ENCODE peak calls at places on chromosomes 2 and 18, in six cellular contexts. One of them, this sample, is unnamed.

GRCh38 chr18:56799756-56800155 is 148.6 kb downstream of the WDR7 start:
- DNase-seq in activated CD8-positive, alpha-beta memory T cell treated with anti-CD3 and anti-CD28 coated beads for 48 hours: no peak
- DNase-seq in left cardiac atrium: no peak
- DNase-seq in fibroblast of lung: peak; percentile 5
- DNase-seq in IMR-90: peak; percentile 34
- DNase-seq in activated T-helper 1 cell treated with Interleukin-2 at 50 U/mL for 16 hours: no peak
- DNase-seq in this sample: peak; percentile 48

GRCh38 chr2:230987137-230988020 is 8.5 kb upstream of the SPATA3 start:
- DNase-seq in activated CD8-positive, alpha-beta memory T cell treated with anti-CD3 and anti-CD28 coated beads for 48 hours: peak; percentile 86
- DNase-seq in activated T-helper 1 cell treated with Interleukin-2 at 50 U/mL for 16 hours: peak; percentile 68
- DNase-seq in fibroblast of lung: peak; percentile 58
- DNase-seq in left cardiac atrium: peak; percentile 85
- DNase-seq in IMR-90: peak; percentile 47
- DNase-seq in this sample: peak; percentile 70

GRCh38 chr2:65452150-65452895 is 19.9 kb upstream of the SPRED2 start:
- DNase-seq in activated CD8-positive, alpha-beta memory T cell treated with anti-CD3 and anti-CD28 coated beads for 48 hours: no peak
- DNase-seq in IMR-90: no peak
- DNase-seq in left cardiac atrium: no peak
- DNase-seq in fibroblast of lung: no peak
- DNase-seq in activated T-helper 1 cell treated with Interleukin-2 at 50 U/mL for 16 hours: no peak
- DNase-seq in this sample: no peak

GRCh38 chr2:48016620-48017019 is 110.3 kb upstream of the FBXO11 start:
- DNase-seq in fibroblast of lung: no peak
- DNase-seq in activated T-helper 1 cell treated with Interleukin-2 at 50 U/mL for 16 hours: no peak
- DNase-seq in activated CD8-positive, alpha-beta memory T cell treated with anti-CD3 and anti-CD28 coated beads for 48 hours: no peak
- DNase-seq in IMR-90: no peak
- DNase-seq in left cardiac atrium: no peak
- DNase-seq in this sample: no peak

GRCh38 chr18:58578835-58579560 is 49.9 kb downstream of the ALPK2 start:
- DNase-seq in left cardiac atrium: no peak
- DNase-seq in IMR-90: peak; percentile 88
- DNase-seq in activated CD8-positive, alpha-beta memory T cell treated with anti-CD3 and anti-CD28 coated beads for 48 hours: no peak
- DNase-seq in fibroblast of lung: peak; percentile 83
- DNase-seq in activated T-helper 1 cell treated with Interleukin-2 at 50 U/mL for 16 hours: no peak
- DNase-seq in this sample: peak; percentile 95

GRCh38 chr2:241393524-241394196 is 37.6 kb downstream of the FARP2 start:
- DNase-seq in IMR-90: no peak
- DNase-seq in left cardiac atrium: no peak
- DNase-seq in fibroblast of lung: no peak
- DNase-seq in activated T-helper 1 cell treated with Interleukin-2 at 50 U/mL for 16 hours: no peak
- DNase-seq in activated CD8-positive, alpha-beta memory T cell treated with anti-CD3 and anti-CD28 coated beads for 48 hours: no peak
- DNase-seq in this sample: no peak

GRCh38 chr2:164474873-164475272 is 146.4 kb downstream of the GRB14 start:
- DNase-seq in fibroblast of lung: no peak
- DNase-seq in IMR-90: no peak
- DNase-seq in left cardiac atrium: no peak
- DNase-seq in activated T-helper 1 cell treated with Interleukin-2 at 50 U/mL for 16 hours: no peak
- DNase-seq in activated CD8-positive, alpha-beta memory T cell treated with anti-CD3 and anti-CD28 coated beads for 48 hours: no peak
- DNase-seq in this sample: no peak

GRCh38 chr18:46071894-46072867 is at the start of gene PSTPIP2:
- DNase-seq in IMR-90: peak; percentile 54
- DNase-seq in left cardiac atrium: peak; percentile 73
- DNase-seq in activated T-helper 1 cell treated with Interleukin-2 at 50 U/mL for 16 hours: peak; percentile 48
- DNase-seq in fibroblast of lung: peak; percentile 55
- DNase-seq in activated CD8-positive, alpha-beta memory T cell treated with anti-CD3 and anti-CD28 coated beads for 48 hours: peak; percentile 45
- DNase-seq in this sample: peak; percentile 71

GRCh38 chr2:15388406-15389325 is 172.5 kb downstream of the NBAS start:
- DNase-seq in IMR-90: no peak
- DNase-seq in fibroblast of lung: no peak
- DNase-seq in activated T-helper 1 cell treated with Interleukin-2 at 50 U/mL for 16 hours: no peak
- DNase-seq in activated CD8-positive, alpha-beta memory T cell treated with anti-CD3 and anti-CD28 coated beads for 48 hours: no peak
- DNase-seq in left cardiac atrium: no peak
- DNase-seq in this sample: no peak

GRCh38 chr2:38076710-38077430 is 919 bp upstream of the CYP1B1 start:
- DNase-seq in left cardiac atrium: peak; percentile 89
- DNase-seq in activated T-helper 1 cell treated with Interleukin-2 at 50 U/mL for 16 hours: no peak
- DNase-seq in fibroblast of lung: peak; percentile 92
- DNase-seq in activated CD8-positive, alpha-beta memory T cell treated with anti-CD3 and anti-CD28 coated beads for 48 hours: peak; percentile 47
- DNase-seq in IMR-90: peak; percentile 90
- DNase-seq in this sample: peak; percentile 86

GRCh38 chr18:36354989-36355388 is 57.5 kb downstream of the FHOD3 start:
- DNase-seq in left cardiac atrium: no peak
- DNase-seq in fibroblast of lung: no peak
- DNase-seq in IMR-90: peak; percentile 81
- DNase-seq in activated CD8-positive, alpha-beta memory T cell treated with anti-CD3 and anti-CD28 coated beads for 48 hours: no peak
- DNase-seq in activated T-helper 1 cell treated with Interleukin-2 at 50 U/mL for 16 hours: no peak
- DNase-seq in this sample: peak; percentile 83

GRCh38 chr2:26011990-26012856 is 21.7 kb upstream of the RAB10 start:
- DNase-seq in left cardiac atrium: peak; percentile 67
- DNase-seq in IMR-90: peak; percentile 81
- DNase-seq in fibroblast of lung: peak; percentile 66
- DNase-seq in activated T-helper 1 cell treated with Interleukin-2 at 50 U/mL for 16 hours: no peak
- DNase-seq in activated CD8-positive, alpha-beta memory T cell treated with anti-CD3 and anti-CD28 coated beads for 48 hours: no peak
- DNase-seq in this sample: peak; percentile 72

GRCh38 chr18:32470136-32470712 is 458 bp downstream of the GAREM1 start:
- DNase-seq in fibroblast of lung: peak; percentile 24
- DNase-seq in left cardiac atrium: peak; percentile 52
- DNase-seq in IMR-90: peak; percentile 17
- DNase-seq in activated CD8-positive, alpha-beta memory T cell treated with anti-CD3 and anti-CD28 coated beads for 48 hours: no peak
- DNase-seq in activated T-helper 1 cell treated with Interleukin-2 at 50 U/mL for 16 hours: no peak
- DNase-seq in this sample: peak; percentile 13

GRCh38 chr2:27776696-27777095 is 5.2 kb downstream of the MRPL33 start:
- DNase-seq in IMR-90: no peak
- DNase-seq in activated T-helper 1 cell treated with Interleukin-2 at 50 U/mL for 16 hours: no peak
- DNase-seq in left cardiac atrium: no peak
- DNase-seq in fibroblast of lung: no peak
- DNase-seq in activated CD8-positive, alpha-beta memory T cell treated with anti-CD3 and anti-CD28 coated beads for 48 hours: no peak
- DNase-seq in this sample: peak; percentile 46

GRCh38 chr2:188853307-188853706 is 120.9 kb upstream of the COL3A1 start:
- DNase-seq in activated CD8-positive, alpha-beta memory T cell treated with anti-CD3 and anti-CD28 coated beads for 48 hours: no peak
- DNase-seq in IMR-90: peak; percentile 96
- DNase-seq in fibroblast of lung: peak; percentile 97
- DNase-seq in activated T-helper 1 cell treated with Interleukin-2 at 50 U/mL for 16 hours: no peak
- DNase-seq in left cardiac atrium: no peak
- DNase-seq in this sample: peak; percentile 93

GRCh38 chr2:157777425-157777824 is 98.7 kb downstream of the ACVR1 start:
- DNase-seq in activated CD8-positive, alpha-beta memory T cell treated with anti-CD3 and anti-CD28 coated beads for 48 hours: no peak
- DNase-seq in left cardiac atrium: peak; percentile 44
- DNase-seq in IMR-90: peak; percentile 69
- DNase-seq in fibroblast of lung: peak; percentile 82
- DNase-seq in activated T-helper 1 cell treated with Interleukin-2 at 50 U/mL for 16 hours: no peak
- DNase-seq in this sample: peak; percentile 65

GRCh38 chr2:173552540-173552939 is 197.9 kb downstream of the CDCA7 start:
- DNase-seq in left cardiac atrium: no peak
- DNase-seq in fibroblast of lung: no peak
- DNase-seq in IMR-90: no peak
- DNase-seq in activated T-helper 1 cell treated with Interleukin-2 at 50 U/mL for 16 hours: no peak
- DNase-seq in activated CD8-positive, alpha-beta memory T cell treated with anti-CD3 and anti-CD28 coated beads for 48 hours: no peak
- DNase-seq in this sample: no peak

GRCh38 chr2:135299656-135300244 is 231.3 kb downstream of the ZRANB3 start:
- DNase-seq in left cardiac atrium: no peak
- DNase-seq in fibroblast of lung: peak; percentile 17
- DNase-seq in IMR-90: peak; percentile 38
- DNase-seq in activated T-helper 1 cell treated with Interleukin-2 at 50 U/mL for 16 hours: no peak
- DNase-seq in activated CD8-positive, alpha-beta memory T cell treated with anti-CD3 and anti-CD28 coated beads for 48 hours: no peak
- DNase-seq in this sample: peak; percentile 56

GRCh38 chr2:206245178-206245778 is 29.2 kb upstream of the ZDBF2 start:
- DNase-seq in activated T-helper 1 cell treated with Interleukin-2 at 50 U/mL for 16 hours: no peak
- DNase-seq in IMR-90: no peak
- DNase-seq in fibroblast of lung: no peak
- DNase-seq in left cardiac atrium: no peak
- DNase-seq in activated CD8-positive, alpha-beta memory T cell treated with anti-CD3 and anti-CD28 coated beads for 48 hours: no peak
- DNase-seq in this sample: no peak

GRCh38 chr2:8303322-8303832 is 378.5 kb upstream of the ID2 start:
- DNase-seq in activated CD8-positive, alpha-beta memory T cell treated with anti-CD3 and anti-CD28 coated beads for 48 hours: peak; percentile 50
- DNase-seq in left cardiac atrium: peak; percentile 67
- DNase-seq in activated T-helper 1 cell treated with Interleukin-2 at 50 U/mL for 16 hours: peak; percentile 54
- DNase-seq in IMR-90: no peak
- DNase-seq in fibroblast of lung: peak; percentile 34
- DNase-seq in this sample: peak; percentile 23

GRCh38 chr18:54942144-54942543 is 17.1 kb downstream of the CCDC68 start:
- DNase-seq in fibroblast of lung: no peak
- DNase-seq in IMR-90: no peak
- DNase-seq in activated CD8-positive, alpha-beta memory T cell treated with anti-CD3 and anti-CD28 coated beads for 48 hours: no peak
- DNase-seq in left cardiac atrium: no peak
- DNase-seq in activated T-helper 1 cell treated with Interleukin-2 at 50 U/mL for 16 hours: no peak
- DNase-seq in this sample: no peak

This sample was measured in EH.